ENCODE peak calls at places on chromosomes 4 and X, in six cellular contexts. One of them, this sample, is unnamed.

GRCh38 chr4:111806331-111806730 is 338.9 kb upstream of the FAM241A start:
- DNase-seq in stimulated activated CD4-positive, alpha-beta T cell treated with anti-CD3 and anti-CD28 coated beads, TNF-alpha, amount 100 ng/mL, for 1 hour: no peak
- DNase-seq in SW480: peak; percentile 6
- DNase-seq in NCI-H1694 treated with DMSO at 0.1 percent for 48 hours: no peak
- DNase-seq in activated T-cell treated with anti-CD3 and anti-CD28 coated beads, Interleukin-2, amount 50 U/mL, for 1 hour: no peak
- DNase-seq in activated CD4-positive, alpha-beta T cell treated with anti-CD3 and anti-CD28 coated beads, Interleukin-2, amount 50 U/mL, for 48 hours: no peak
- DNase-seq in this sample: no peak

GRCh38 chr4:87785858-87786509 is 13.4 kb upstream of the IBSP start:
- DNase-seq in stimulated activated CD4-positive, alpha-beta T cell treated with anti-CD3 and anti-CD28 coated beads, TNF-alpha, amount 100 ng/mL, for 1 hour: no peak
- DNase-seq in SW480: no peak
- DNase-seq in NCI-H1694 treated with DMSO at 0.1 percent for 48 hours: no peak
- DNase-seq in activated T-cell treated with anti-CD3 and anti-CD28 coated beads, Interleukin-2, amount 50 U/mL, for 1 hour: no peak
- DNase-seq in activated CD4-positive, alpha-beta T cell treated with anti-CD3 and anti-CD28 coated beads, Interleukin-2, amount 50 U/mL, for 48 hours: no peak
- DNase-seq in this sample: no peak

GRCh38 chr4:106338671-106339070 is 22.3 kb downstream of the AIMP1 start:
- DNase-seq in stimulated activated CD4-positive, alpha-beta T cell treated with anti-CD3 and anti-CD28 coated beads, TNF-alpha, amount 100 ng/mL, for 1 hour: no peak
- DNase-seq in SW480: no peak
- DNase-seq in NCI-H1694 treated with DMSO at 0.1 percent for 48 hours: no peak
- DNase-seq in activated T-cell treated with anti-CD3 and anti-CD28 coated beads, Interleukin-2, amount 50 U/mL, for 1 hour: no peak
- DNase-seq in activated CD4-positive, alpha-beta T cell treated with anti-CD3 and anti-CD28 coated beads, Interleukin-2, amount 50 U/mL, for 48 hours: no peak
- DNase-seq in this sample: no peak

GRCh38 chr4:78552398-78553396 is 1.1 kb downstream of the ANXA3 start:
- DNase-seq in stimulated activated CD4-positive, alpha-beta T cell treated with anti-CD3 and anti-CD28 coated beads, TNF-alpha, amount 100 ng/mL, for 1 hour: no peak
- DNase-seq in SW480: peak; percentile 96
- DNase-seq in NCI-H1694 treated with DMSO at 0.1 percent for 48 hours: no peak
- DNase-seq in activated T-cell treated with anti-CD3 and anti-CD28 coated beads, Interleukin-2, amount 50 U/mL, for 1 hour: no peak
- DNase-seq in activated CD4-positive, alpha-beta T cell treated with anti-CD3 and anti-CD28 coated beads, Interleukin-2, amount 50 U/mL, for 48 hours: no peak
- DNase-seq in this sample: no peak

GRCh38 chr4:3369781-3370660 is 71.7 kb upstream of the HGFAC start:
- DNase-seq in stimulated activated CD4-positive, alpha-beta T cell treated with anti-CD3 and anti-CD28 coated beads, TNF-alpha, amount 100 ng/mL, for 1 hour: no peak
- DNase-seq in SW480: no peak
- DNase-seq in NCI-H1694 treated with DMSO at 0.1 percent for 48 hours: peak; percentile 51
- DNase-seq in activated T-cell treated with anti-CD3 and anti-CD28 coated beads, Interleukin-2, amount 50 U/mL, for 1 hour: no peak
- DNase-seq in activated CD4-positive, alpha-beta T cell treated with anti-CD3 and anti-CD28 coated beads, Interleukin-2, amount 50 U/mL, for 48 hours: peak; percentile 56
- DNase-seq in this sample: peak; percentile 32

GRCh38 chrX:96379951-96380350 is 304.7 kb upstream of the DIAPH2 start:
- DNase-seq in stimulated activated CD4-positive, alpha-beta T cell treated with anti-CD3 and anti-CD28 coated beads, TNF-alpha, amount 100 ng/mL, for 1 hour: no peak
- DNase-seq in SW480: no peak
- DNase-seq in NCI-H1694 treated with DMSO at 0.1 percent for 48 hours: peak; percentile 46
- DNase-seq in activated T-cell treated with anti-CD3 and anti-CD28 coated beads, Interleukin-2, amount 50 U/mL, for 1 hour: no peak
- DNase-seq in activated CD4-positive, alpha-beta T cell treated with anti-CD3 and anti-CD28 coated beads, Interleukin-2, amount 50 U/mL, for 48 hours: no peak
- DNase-seq in this sample: no peak

GRCh38 chr4:159048166-159048886 is 54.6 kb upstream of the RAPGEF2 start:
- DNase-seq in stimulated activated CD4-positive, alpha-beta T cell treated with anti-CD3 and anti-CD28 coated beads, TNF-alpha, amount 100 ng/mL, for 1 hour: no peak
- DNase-seq in SW480: peak; percentile 80
- DNase-seq in NCI-H1694 treated with DMSO at 0.1 percent for 48 hours: no peak
- DNase-seq in activated T-cell treated with anti-CD3 and anti-CD28 coated beads, Interleukin-2, amount 50 U/mL, for 1 hour: no peak
- DNase-seq in activated CD4-positive, alpha-beta T cell treated with anti-CD3 and anti-CD28 coated beads, Interleukin-2, amount 50 U/mL, for 48 hours: no peak
- DNase-seq in this sample: no peak

GRCh38 chr4:119872344-119873031 is 194.2 kb downstream of the MAD2L1 start:
- DNase-seq in stimulated activated CD4-positive, alpha-beta T cell treated with anti-CD3 and anti-CD28 coated beads, TNF-alpha, amount 100 ng/mL, for 1 hour: no peak
- DNase-seq in SW480: no peak
- DNase-seq in NCI-H1694 treated with DMSO at 0.1 percent for 48 hours: no peak
- DNase-seq in activated T-cell treated with anti-CD3 and anti-CD28 coated beads, Interleukin-2, amount 50 U/mL, for 1 hour: no peak
- DNase-seq in activated CD4-positive, alpha-beta T cell treated with anti-CD3 and anti-CD28 coated beads, Interleukin-2, amount 50 U/mL, for 48 hours: no peak
- DNase-seq in this sample: no peak

GRCh38 chr4:147349199-147349598 is 131.7 kb upstream of the EDNRA start:
- DNase-seq in stimulated activated CD4-positive, alpha-beta T cell treated with anti-CD3 and anti-CD28 coated beads, TNF-alpha, amount 100 ng/mL, for 1 hour: no peak
- DNase-seq in SW480: no peak
- DNase-seq in NCI-H1694 treated with DMSO at 0.1 percent for 48 hours: no peak
- DNase-seq in activated T-cell treated with anti-CD3 and anti-CD28 coated beads, Interleukin-2, amount 50 U/mL, for 1 hour: no peak
- DNase-seq in activated CD4-positive, alpha-beta T cell treated with anti-CD3 and anti-CD28 coated beads, Interleukin-2, amount 50 U/mL, for 48 hours: no peak
- DNase-seq in this sample: no peak

GRCh38 chr4:74311696-74312313 is 3.5 kb downstream of the EPGN start:
- DNase-seq in stimulated activated CD4-positive, alpha-beta T cell treated with anti-CD3 and anti-CD28 coated beads, TNF-alpha, amount 100 ng/mL, for 1 hour: no peak
- DNase-seq in SW480: peak; percentile 41
- DNase-seq in NCI-H1694 treated with DMSO at 0.1 percent for 48 hours: peak; percentile 30
- DNase-seq in activated T-cell treated with anti-CD3 and anti-CD28 coated beads, Interleukin-2, amount 50 U/mL, for 1 hour: no peak
- DNase-seq in activated CD4-positive, alpha-beta T cell treated with anti-CD3 and anti-CD28 coated beads, Interleukin-2, amount 50 U/mL, for 48 hours: no peak
- DNase-seq in this sample: no peak

GRCh38 chrX:1554469-1555210 is 17.7 kb upstream of the P2RY8 start:
- DNase-seq in stimulated activated CD4-positive, alpha-beta T cell treated with anti-CD3 and anti-CD28 coated beads, TNF-alpha, amount 100 ng/mL, for 1 hour: peak; percentile 40
- DNase-seq in SW480: no peak
- DNase-seq in NCI-H1694 treated with DMSO at 0.1 percent for 48 hours: no peak
- DNase-seq in activated T-cell treated with anti-CD3 and anti-CD28 coated beads, Interleukin-2, amount 50 U/mL, for 1 hour: peak; percentile 51
- DNase-seq in activated CD4-positive, alpha-beta T cell treated with anti-CD3 and anti-CD28 coated beads, Interleukin-2, amount 50 U/mL, for 48 hours: peak; percentile 38
- DNase-seq in this sample: peak; percentile 15

GRCh38 chr4:73311428-73311827 is 52.8 kb upstream of the ANKRD17 start:
- DNase-seq in stimulated activated CD4-positive, alpha-beta T cell treated with anti-CD3 and anti-CD28 coated beads, TNF-alpha, amount 100 ng/mL, for 1 hour: no peak
- DNase-seq in SW480: peak; percentile 26
- DNase-seq in NCI-H1694 treated with DMSO at 0.1 percent for 48 hours: peak; percentile 21
- DNase-seq in activated T-cell treated with anti-CD3 and anti-CD28 coated beads, Interleukin-2, amount 50 U/mL, for 1 hour: no peak
- DNase-seq in activated CD4-positive, alpha-beta T cell treated with anti-CD3 and anti-CD28 coated beads, Interleukin-2, amount 50 U/mL, for 48 hours: no peak
- DNase-seq in this sample: no peak

GRCh38 chrX:38770152-38770551 is 31.1 kb upstream of the MID1IP1 start:
- DNase-seq in stimulated activated CD4-positive, alpha-beta T cell treated with anti-CD3 and anti-CD28 coated beads, TNF-alpha, amount 100 ng/mL, for 1 hour: no peak
- DNase-seq in SW480: no peak
- DNase-seq in NCI-H1694 treated with DMSO at 0.1 percent for 48 hours: no peak
- DNase-seq in activated T-cell treated with anti-CD3 and anti-CD28 coated beads, Interleukin-2, amount 50 U/mL, for 1 hour: no peak
- DNase-seq in activated CD4-positive, alpha-beta T cell treated with anti-CD3 and anti-CD28 coated beads, Interleukin-2, amount 50 U/mL, for 48 hours: no peak
- DNase-seq in this sample: no peak

GRCh38 chr4:1026115-1026514 is 14.7 kb downstream of the FGFRL1 start:
- DNase-seq in stimulated activated CD4-positive, alpha-beta T cell treated with anti-CD3 and anti-CD28 coated beads, TNF-alpha, amount 100 ng/mL, for 1 hour: no peak
- DNase-seq in SW480: peak; percentile 56
- DNase-seq in NCI-H1694 treated with DMSO at 0.1 percent for 48 hours: no peak
- DNase-seq in activated T-cell treated with anti-CD3 and anti-CD28 coated beads, Interleukin-2, amount 50 U/mL, for 1 hour: peak; percentile 44
- DNase-seq in activated CD4-positive, alpha-beta T cell treated with anti-CD3 and anti-CD28 coated beads, Interleukin-2, amount 50 U/mL, for 48 hours: peak; percentile 77
- DNase-seq in this sample: peak; percentile 65

GRCh38 chr4:85836588-85836987 is 361.6 kb downstream of the ARHGAP24 start:
- DNase-seq in stimulated activated CD4-positive, alpha-beta T cell treated with anti-CD3 and anti-CD28 coated beads, TNF-alpha, amount 100 ng/mL, for 1 hour: no peak
- DNase-seq in SW480: no peak
- DNase-seq in NCI-H1694 treated with DMSO at 0.1 percent for 48 hours: no peak
- DNase-seq in activated T-cell treated with anti-CD3 and anti-CD28 coated beads, Interleukin-2, amount 50 U/mL, for 1 hour: no peak
- DNase-seq in activated CD4-positive, alpha-beta T cell treated with anti-CD3 and anti-CD28 coated beads, Interleukin-2, amount 50 U/mL, for 48 hours: no peak
- DNase-seq in this sample: no peak

GRCh38 chr4:83498187-83498586 is 13.3 kb upstream of the ABRAXAS1 start:
- DNase-seq in stimulated activated CD4-positive, alpha-beta T cell treated with anti-CD3 and anti-CD28 coated beads, TNF-alpha, amount 100 ng/mL, for 1 hour: no peak
- DNase-seq in SW480: no peak
- DNase-seq in NCI-H1694 treated with DMSO at 0.1 percent for 48 hours: no peak
- DNase-seq in activated T-cell treated with anti-CD3 and anti-CD28 coated beads, Interleukin-2, amount 50 U/mL, for 1 hour: no peak
- DNase-seq in activated CD4-positive, alpha-beta T cell treated with anti-CD3 and anti-CD28 coated beads, Interleukin-2, amount 50 U/mL, for 48 hours: no peak
- DNase-seq in this sample: no peak

GRCh38 chr4:165457793-165458192 is 79.0 kb downstream of the CPE start:
- DNase-seq in stimulated activated CD4-positive, alpha-beta T cell treated with anti-CD3 and anti-CD28 coated beads, TNF-alpha, amount 100 ng/mL, for 1 hour: no peak
- DNase-seq in SW480: no peak
- DNase-seq in NCI-H1694 treated with DMSO at 0.1 percent for 48 hours: peak; percentile 46
- DNase-seq in activated T-cell treated with anti-CD3 and anti-CD28 coated beads, Interleukin-2, amount 50 U/mL, for 1 hour: no peak
- DNase-seq in activated CD4-positive, alpha-beta T cell treated with anti-CD3 and anti-CD28 coated beads, Interleukin-2, amount 50 U/mL, for 48 hours: no peak
- DNase-seq in this sample: no peak

GRCh38 chrX:102883491-102883890 is 53.6 kb upstream of the RAB40AL start:
- DNase-seq in stimulated activated CD4-positive, alpha-beta T cell treated with anti-CD3 and anti-CD28 coated beads, TNF-alpha, amount 100 ng/mL, for 1 hour: no peak
- DNase-seq in SW480: no peak
- DNase-seq in NCI-H1694 treated with DMSO at 0.1 percent for 48 hours: no peak
- DNase-seq in activated T-cell treated with anti-CD3 and anti-CD28 coated beads, Interleukin-2, amount 50 U/mL, for 1 hour: no peak
- DNase-seq in activated CD4-positive, alpha-beta T cell treated with anti-CD3 and anti-CD28 coated beads, Interleukin-2, amount 50 U/mL, for 48 hours: no peak
- DNase-seq in this sample: no peak

GRCh38 chr4:121980643-121981042 is 28.8 kb upstream of the TRPC3 start:
- DNase-seq in stimulated activated CD4-positive, alpha-beta T cell treated with anti-CD3 and anti-CD28 coated beads, TNF-alpha, amount 100 ng/mL, for 1 hour: no peak
- DNase-seq in SW480: no peak
- DNase-seq in NCI-H1694 treated with DMSO at 0.1 percent for 48 hours: no peak
- DNase-seq in activated T-cell treated with anti-CD3 and anti-CD28 coated beads, Interleukin-2, amount 50 U/mL, for 1 hour: no peak
- DNase-seq in activated CD4-positive, alpha-beta T cell treated with anti-CD3 and anti-CD28 coated beads, Interleukin-2, amount 50 U/mL, for 48 hours: no peak
- DNase-seq in this sample: no peak

This sample was measured in stimulated activated naive CD8-positive, alpha-beta T cell treated with anti-CD3 and anti-CD28 coated beads, Interleukin-15, Interleukin-2, amounts not matched to agents 100 U/mL and 50 U/mL, for 24 hours.